ENCODE peak calls at places on chromosomes 5 and 9, in five cellular contexts. G is PC-3; Q is lower lobe of right lung; W is naive thymus-derived CD4-positive, alpha-beta T cell; L is epithelial cell of esophagus. Z is an unnamed sample.
A peak's percentile ranks its signal among the peaks of the same experiment; 100 is the strongest.

GRCh38 chr5:415928-416635 is 26.9 kb upstream of the EXOC3 start:
- DNase-seq in G (no peak), Q (peak; percentile 51), W (no peak), L (no peak), Z (no peak)

GRCh38 chr5:33792559-33792958 is 99.2 kb downstream of the ADAMTS12 start:
- DNase-seq in G (no peak), Q (no peak), W (no peak), L (no peak), Z (no peak)

GRCh38 chr9:98142925-98143481 is 24.0 kb upstream of the TRIM14 start:
- DNase-seq in G (no peak), Q (no peak), W (no peak), L (no peak), Z (no peak)

GRCh38 chr9:105445203-105445881 is 2.5 kb upstream of the FSD1L start:
- DNase-seq in G (no peak), Q (no peak), W (no peak), L (no peak), Z (no peak)

GRCh38 chr9:114169940-114170791 is 14.8 kb downstream of the COL27A1 start:
- DNase-seq in G (no peak), Q (no peak), W (no peak), L (no peak), Z (no peak)

GRCh38 chr5:107242861-107243579 is 427.7 kb downstream of the EFNA5 start:
- DNase-seq in G (no peak), Q (no peak), W (no peak), L (no peak), Z (no peak)

GRCh38 chr5:157513182-157513581 is 53.2 kb downstream of the NIPAL4 start:
- DNase-seq in G (no peak), Q (no peak), W (no peak), L (no peak), Z (no peak)

GRCh38 chr9:21616082-21616778 is 134.1 kb upstream of the IFNE start:
- DNase-seq in G (peak; percentile 83), Q (no peak), W (no peak), L (peak; percentile 98), Z (no peak)

GRCh38 chr9:757246-757881 is 84.1 kb upstream of the DMRT1 start:
- DNase-seq in G (peak; percentile 57), Q (no peak), W (peak; percentile 4), L (peak; percentile 65), Z (no peak)

GRCh38 chr5:6636293-6636692 is 3.1 kb downstream of the SRD5A1 start:
- DNase-seq in G (peak; percentile 43), Q (peak; percentile 58), W (no peak), L (peak; percentile 97), Z (no peak)

GRCh38 chr5:176780951-176781350 is 29.4 kb upstream of the UNC5A start:
- DNase-seq in G (no peak), Q (no peak), W (no peak), L (no peak), Z (no peak)

GRCh38 chr9:29974197-29974596 is 2400.9 kb upstream of the C9orf72 start:
- DNase-seq in G (peak; percentile 12), Q (no peak), W (no peak), L (peak; percentile 10), Z (no peak)

GRCh38 chr5:125198270-125198974 is 452.0 kb upstream of the ZNF608 start:
- DNase-seq in G (no peak), Q (peak; percentile 50), W (no peak), L (peak; percentile 43), Z (no peak)

GRCh38 chr5:151038801-151039238 is 18.4 kb downstream of the GPX3 start:
- DNase-seq in G (peak; percentile 65), Q (no peak), W (no peak), L (peak; percentile 75), Z (no peak)

GRCh38 chr5:18811616-18812015 is 1176.4 kb downstream of the CDH18 start:
- DNase-seq in G (no peak), Q (no peak), W (no peak), L (no peak), Z (no peak)

GRCh38 chr5:558871-559503 is 34.7 kb upstream of the SLC9A3 start:
- DNase-seq in G (no peak), Q (no peak), W (no peak), L (no peak), Z (no peak)

GRCh38 chr5:69049151-69049550 is 44.7 kb upstream of the SLC30A5 start:
- DNase-seq in G (no peak), Q (no peak), W (no peak), L (peak; percentile 53), Z (no peak)

GRCh38 chr5:160303690-160304089 is 8.7 kb downstream of the CCNJL start:
- DNase-seq in G (no peak), Q (no peak), W (no peak), L (no peak), Z (no peak)

GRCh38 chr9:36993933-36994764 is 39.9 kb downstream of the PAX5 start:
- DNase-seq in G (no peak), Q (no peak), W (no peak), L (no peak), Z (no peak)

GRCh38 chr5:145937432-145938250 is 1.3 kb downstream of the SH3RF2 start:
- DNase-seq in G (peak; percentile 82), Q (no peak), W (no peak), L (peak; percentile 95), Z (no peak)

GRCh38 chr5:128304791-128305190 is 221.2 kb downstream of the SLC12A2 start:
- DNase-seq in G (no peak), Q (no peak), W (no peak), L (no peak), Z (no peak)

GRCh38 chr5:173473293-173473692 is 143.2 kb downstream of the BOD1 start:
- DNase-seq in G (peak; percentile 79), Q (no peak), W (no peak), L (no peak), Z (no peak)

GRCh38 chr5:139378101-139378825 is 4.8 kb downstream of the SLC23A1 start:
- DNase-seq in G (no peak), Q (no peak), W (no peak), L (no peak), Z (no peak)

GRCh38 chr9:127076860-127077657 is 45.4 kb downstream of the ANGPTL2 start:
- DNase-seq in G (peak; percentile 2), Q (no peak), W (no peak), L (no peak), Z (no peak)

GRCh38 chr5:15499528-15500325 is at the start of gene FBXL7:
- DNase-seq in G (peak; percentile 43), Q (peak; percentile 79), W (no peak), L (peak; percentile 75), Z (no peak)

GRCh38 chr9:95313010-95313498 is 4.5 kb downstream of the FANCC start:
- DNase-seq in G (peak; percentile 88), Q (peak; percentile 86), W (no peak), L (peak; percentile 91), Z (no peak)

GRCh38 chr9:127722055-127722454 is 6.2 kb downstream of the TTC16 start:
- DNase-seq in G (no peak), Q (no peak), W (no peak), L (no peak), Z (no peak)

Z was measured in KG1.